ENCODE peak calls at places on chromosomes 13 and 19, in five cellular contexts. One of them, this sample, is unnamed.

GRCh38 chr19:30911491-30911890 is 437.7 kb downstream of the TSHZ3 start:
- DNase-seq in WTC11: no peak
- DNase-seq in GM12865: no peak
- DNase-seq in stimulated activated CD4-positive, alpha-beta T cell treated with anti-CD3 and anti-CD28 coated beads, Interleukin-1b, Interleukin-23, amount 100 ng/mL, for 24 hours: no peak
- DNase-seq in posterior cingulate gyrus: no peak
- DNase-seq in this sample: no peak

GRCh38 chr13:18212873-18213272 is 968.8 kb downstream of the TUBA3C start:
- DNase-seq in GM12865: no peak
- DNase-seq in stimulated activated CD4-positive, alpha-beta T cell treated with anti-CD3 and anti-CD28 coated beads, Interleukin-1b, Interleukin-23, amount 100 ng/mL, for 24 hours: peak
- DNase-seq in posterior cingulate gyrus: no peak
- DNase-seq in WTC11: no peak
- DNase-seq in this sample: no peak

GRCh38 chr13:52112606-52113005 is 16.3 kb downstream of the NEK5 start:
- DNase-seq in GM12865: no peak
- DNase-seq in WTC11: no peak
- DNase-seq in stimulated activated CD4-positive, alpha-beta T cell treated with anti-CD3 and anti-CD28 coated beads, Interleukin-1b, Interleukin-23, amount 100 ng/mL, for 24 hours: no peak
- DNase-seq in posterior cingulate gyrus: no peak
- DNase-seq in this sample: no peak

GRCh38 chr19:46886546-46887239 is 25.9 kb downstream of the ARHGAP35 start:
- DNase-seq in stimulated activated CD4-positive, alpha-beta T cell treated with anti-CD3 and anti-CD28 coated beads, Interleukin-1b, Interleukin-23, amount 100 ng/mL, for 24 hours: no peak
- DNase-seq in GM12865: peak
- DNase-seq in WTC11: no peak
- DNase-seq in posterior cingulate gyrus: no peak
- DNase-seq in this sample: no peak

GRCh38 chr19:4575978-4576933 is 16.8 kb upstream of the SEMA6B start:
- DNase-seq in stimulated activated CD4-positive, alpha-beta T cell treated with anti-CD3 and anti-CD28 coated beads, Interleukin-1b, Interleukin-23, amount 100 ng/mL, for 24 hours: peak
- DNase-seq in posterior cingulate gyrus: peak
- DNase-seq in WTC11: peak
- DNase-seq in GM12865: peak
- DNase-seq in this sample: peak

GRCh38 chr19:5955638-5955935 is 22.4 kb downstream of the RANBP3 start:
- DNase-seq in WTC11: no peak
- DNase-seq in posterior cingulate gyrus: no peak
- DNase-seq in GM12865: no peak
- DNase-seq in stimulated activated CD4-positive, alpha-beta T cell treated with anti-CD3 and anti-CD28 coated beads, Interleukin-1b, Interleukin-23, amount 100 ng/mL, for 24 hours: no peak
- DNase-seq in this sample: peak

GRCh38 chr13:84418041-84418440 is 535.8 kb upstream of the SLITRK1 start:
- DNase-seq in GM12865: no peak
- DNase-seq in WTC11: no peak
- DNase-seq in posterior cingulate gyrus: no peak
- DNase-seq in stimulated activated CD4-positive, alpha-beta T cell treated with anti-CD3 and anti-CD28 coated beads, Interleukin-1b, Interleukin-23, amount 100 ng/mL, for 24 hours: no peak
- DNase-seq in this sample: no peak

GRCh38 chr19:6654347-6655310 is 15.3 kb downstream of the TNFSF14 start:
- DNase-seq in GM12865: peak
- DNase-seq in posterior cingulate gyrus: no peak
- DNase-seq in stimulated activated CD4-positive, alpha-beta T cell treated with anti-CD3 and anti-CD28 coated beads, Interleukin-1b, Interleukin-23, amount 100 ng/mL, for 24 hours: no peak
- DNase-seq in WTC11: no peak
- DNase-seq in this sample: no peak

GRCh38 chr19:3409346-3410064 is 43.1 kb downstream of the NFIC start:
- DNase-seq in posterior cingulate gyrus: no peak
- DNase-seq in GM12865: no peak
- DNase-seq in WTC11: no peak
- DNase-seq in stimulated activated CD4-positive, alpha-beta T cell treated with anti-CD3 and anti-CD28 coated beads, Interleukin-1b, Interleukin-23, amount 100 ng/mL, for 24 hours: no peak
- DNase-seq in this sample: no peak

GRCh38 chr13:113110852-113111315 is 5.3 kb downstream of the F7 start:
- DNase-seq in GM12865: no peak
- DNase-seq in stimulated activated CD4-positive, alpha-beta T cell treated with anti-CD3 and anti-CD28 coated beads, Interleukin-1b, Interleukin-23, amount 100 ng/mL, for 24 hours: no peak
- DNase-seq in posterior cingulate gyrus: no peak
- DNase-seq in WTC11: peak
- DNase-seq in this sample: no peak

GRCh38 chr19:16325161-16325527 is 518 bp downstream of the KLF2 start:
- DNase-seq in stimulated activated CD4-positive, alpha-beta T cell treated with anti-CD3 and anti-CD28 coated beads, Interleukin-1b, Interleukin-23, amount 100 ng/mL, for 24 hours: no peak
- DNase-seq in GM12865: peak
- DNase-seq in WTC11: peak
- DNase-seq in posterior cingulate gyrus: no peak
- DNase-seq in this sample: peak

GRCh38 chr13:96091164-96091931 is 1.4 kb downstream of the HS6ST3 start:
- DNase-seq in posterior cingulate gyrus: peak
- DNase-seq in WTC11: peak
- DNase-seq in stimulated activated CD4-positive, alpha-beta T cell treated with anti-CD3 and anti-CD28 coated beads, Interleukin-1b, Interleukin-23, amount 100 ng/mL, for 24 hours: no peak
- DNase-seq in GM12865: peak
- DNase-seq in this sample: peak

GRCh38 chr19:12794196-12794921 is 3.1 kb downstream of the JUNB start:
- DNase-seq in posterior cingulate gyrus: no peak
- DNase-seq in WTC11: no peak
- DNase-seq in stimulated activated CD4-positive, alpha-beta T cell treated with anti-CD3 and anti-CD28 coated beads, Interleukin-1b, Interleukin-23, amount 100 ng/mL, for 24 hours: no peak
- DNase-seq in GM12865: no peak
- DNase-seq in this sample: peak

GRCh38 chr13:47417485-47417884 is 520.6 kb upstream of the HTR2A start:
- DNase-seq in posterior cingulate gyrus: no peak
- DNase-seq in stimulated activated CD4-positive, alpha-beta T cell treated with anti-CD3 and anti-CD28 coated beads, Interleukin-1b, Interleukin-23, amount 100 ng/mL, for 24 hours: no peak
- DNase-seq in WTC11: no peak
- DNase-seq in GM12865: no peak
- DNase-seq in this sample: no peak

GRCh38 chr19:51689751-51690358 is 3.3 kb upstream of the SPACA6 start:
- DNase-seq in GM12865: no peak
- DNase-seq in WTC11: peak
- DNase-seq in stimulated activated CD4-positive, alpha-beta T cell treated with anti-CD3 and anti-CD28 coated beads, Interleukin-1b, Interleukin-23, amount 100 ng/mL, for 24 hours: no peak
- DNase-seq in posterior cingulate gyrus: peak
- DNase-seq in this sample: peak

GRCh38 chr13:29454931-29455481 is 140.5 kb downstream of the SLC7A1 start:
- DNase-seq in stimulated activated CD4-positive, alpha-beta T cell treated with anti-CD3 and anti-CD28 coated beads, Interleukin-1b, Interleukin-23, amount 100 ng/mL, for 24 hours: no peak
- DNase-seq in GM12865: peak
- DNase-seq in posterior cingulate gyrus: no peak
- DNase-seq in WTC11: peak
- DNase-seq in this sample: no peak

GRCh38 chr19:35895911-35896642 is 4.3 kb downstream of the NFKBID start:
- DNase-seq in WTC11: no peak
- DNase-seq in GM12865: no peak
- DNase-seq in posterior cingulate gyrus: no peak
- DNase-seq in stimulated activated CD4-positive, alpha-beta T cell treated with anti-CD3 and anti-CD28 coated beads, Interleukin-1b, Interleukin-23, amount 100 ng/mL, for 24 hours: no peak
- DNase-seq in this sample: no peak

GRCh38 chr13:33217256-33217655 is 68.3 kb downstream of the STARD13 start:
- DNase-seq in GM12865: no peak
- DNase-seq in stimulated activated CD4-positive, alpha-beta T cell treated with anti-CD3 and anti-CD28 coated beads, Interleukin-1b, Interleukin-23, amount 100 ng/mL, for 24 hours: no peak
- DNase-seq in WTC11: no peak
- DNase-seq in posterior cingulate gyrus: no peak
- DNase-seq in this sample: no peak

GRCh38 chr19:43470288-43470687 is 4.9 kb upstream of the LYPD3 start:
- DNase-seq in posterior cingulate gyrus: no peak
- DNase-seq in GM12865: no peak
- DNase-seq in stimulated activated CD4-positive, alpha-beta T cell treated with anti-CD3 and anti-CD28 coated beads, Interleukin-1b, Interleukin-23, amount 100 ng/mL, for 24 hours: no peak
- DNase-seq in WTC11: no peak
- DNase-seq in this sample: peak

GRCh38 chr19:30174357-30174645 is 197.9 kb upstream of the ZNF536 start:
- DNase-seq in GM12865: no peak
- DNase-seq in stimulated activated CD4-positive, alpha-beta T cell treated with anti-CD3 and anti-CD28 coated beads, Interleukin-1b, Interleukin-23, amount 100 ng/mL, for 24 hours: no peak
- DNase-seq in posterior cingulate gyrus: no peak
- DNase-seq in WTC11: no peak
- DNase-seq in this sample: no peak

GRCh38 chr13:74273591-74273990 is 139.4 kb upstream of the KLF12 start:
- DNase-seq in WTC11: no peak
- DNase-seq in posterior cingulate gyrus: no peak
- DNase-seq in GM12865: no peak
- DNase-seq in stimulated activated CD4-positive, alpha-beta T cell treated with anti-CD3 and anti-CD28 coated beads, Interleukin-1b, Interleukin-23, amount 100 ng/mL, for 24 hours: no peak
- DNase-seq in this sample: no peak

GRCh38 chr19:35266149-35266903 is 2.4 kb upstream of the USF2 start:
- DNase-seq in GM12865: no peak
- DNase-seq in posterior cingulate gyrus: no peak
- DNase-seq in stimulated activated CD4-positive, alpha-beta T cell treated with anti-CD3 and anti-CD28 coated beads, Interleukin-1b, Interleukin-23, amount 100 ng/mL, for 24 hours: no peak
- DNase-seq in WTC11: no peak
- DNase-seq in this sample: no peak

GRCh38 chr13:51523082-51523518 is 61.2 kb upstream of the WDFY2 start:
- DNase-seq in stimulated activated CD4-positive, alpha-beta T cell treated with anti-CD3 and anti-CD28 coated beads, Interleukin-1b, Interleukin-23, amount 100 ng/mL, for 24 hours: no peak
- DNase-seq in WTC11: no peak
- DNase-seq in posterior cingulate gyrus: no peak
- DNase-seq in GM12865: no peak
- DNase-seq in this sample: peak

GRCh38 chr13:50460366-50460765 is 383.1 kb downstream of the DLEU7 start:
- DNase-seq in posterior cingulate gyrus: no peak
- DNase-seq in WTC11: no peak
- DNase-seq in stimulated activated CD4-positive, alpha-beta T cell treated with anti-CD3 and anti-CD28 coated beads, Interleukin-1b, Interleukin-23, amount 100 ng/mL, for 24 hours: no peak
- DNase-seq in GM12865: no peak
- DNase-seq in this sample: no peak

GRCh38 chr19:14519860-14520407 is 1.7 kb upstream of the DNAJB1 start:
- DNase-seq in posterior cingulate gyrus: no peak
- DNase-seq in GM12865: no peak
- DNase-seq in stimulated activated CD4-positive, alpha-beta T cell treated with anti-CD3 and anti-CD28 coated beads, Interleukin-1b, Interleukin-23, amount 100 ng/mL, for 24 hours: no peak
- DNase-seq in WTC11: no peak
- DNase-seq in this sample: peak

GRCh38 chr19:16001481-16002312 is 52.9 kb downstream of the OR10H4 start:
- DNase-seq in GM12865: peak
- DNase-seq in WTC11: no peak
- DNase-seq in stimulated activated CD4-positive, alpha-beta T cell treated with anti-CD3 and anti-CD28 coated beads, Interleukin-1b, Interleukin-23, amount 100 ng/mL, for 24 hours: no peak
- DNase-seq in posterior cingulate gyrus: no peak
- DNase-seq in this sample: peak

GRCh38 chr13:99501135-99501951 is at the start of gene TM9SF2:
- DNase-seq in stimulated activated CD4-positive, alpha-beta T cell treated with anti-CD3 and anti-CD28 coated beads, Interleukin-1b, Interleukin-23, amount 100 ng/mL, for 24 hours: peak
- DNase-seq in GM12865: peak
- DNase-seq in WTC11: peak
- DNase-seq in posterior cingulate gyrus: peak
- DNase-seq in this sample: peak

GRCh38 chr13:43263047-43263446 is 239.7 kb downstream of the DNAJC15 start:
- DNase-seq in GM12865: no peak
- DNase-seq in WTC11: no peak
- DNase-seq in stimulated activated CD4-positive, alpha-beta T cell treated with anti-CD3 and anti-CD28 coated beads, Interleukin-1b, Interleukin-23, amount 100 ng/mL, for 24 hours: no peak
- DNase-seq in posterior cingulate gyrus: no peak
- DNase-seq in this sample: no peak

GRCh38 chr19:43148233-43148632 is 38.1 kb downstream of the PSG5 start:
- DNase-seq in WTC11: no peak
- DNase-seq in posterior cingulate gyrus: no peak
- DNase-seq in GM12865: no peak
- DNase-seq in stimulated activated CD4-positive, alpha-beta T cell treated with anti-CD3 and anti-CD28 coated beads, Interleukin-1b, Interleukin-23, amount 100 ng/mL, for 24 hours: no peak
- DNase-seq in this sample: peak

GRCh38 chr13:113951246-113951999 is 22.5 kb downstream of the C13orf46 start:
- DNase-seq in posterior cingulate gyrus: peak
- DNase-seq in stimulated activated CD4-positive, alpha-beta T cell treated with anti-CD3 and anti-CD28 coated beads, Interleukin-1b, Interleukin-23, amount 100 ng/mL, for 24 hours: no peak
- DNase-seq in WTC11: peak
- DNase-seq in GM12865: peak
- DNase-seq in this sample: peak

GRCh38 chr19:18762125-18763023 is 28.7 kb downstream of the COMP start:
- DNase-seq in posterior cingulate gyrus: no peak
- DNase-seq in WTC11: peak
- DNase-seq in GM12865: no peak
- DNase-seq in stimulated activated CD4-positive, alpha-beta T cell treated with anti-CD3 and anti-CD28 coated beads, Interleukin-1b, Interleukin-23, amount 100 ng/mL, for 24 hours: no peak
- DNase-seq in this sample: peak

GRCh38 chr13:31477961-31478360 is 261.4 kb upstream of the RXFP2 start:
- DNase-seq in stimulated activated CD4-positive, alpha-beta T cell treated with anti-CD3 and anti-CD28 coated beads, Interleukin-1b, Interleukin-23, amount 100 ng/mL, for 24 hours: no peak
- DNase-seq in WTC11: no peak
- DNase-seq in posterior cingulate gyrus: no peak
- DNase-seq in GM12865: no peak
- DNase-seq in this sample: no peak

GRCh38 chr13:43916828-43917227 is 37.1 kb downstream of the LACC1 start:
- DNase-seq in GM12865: no peak
- DNase-seq in stimulated activated CD4-positive, alpha-beta T cell treated with anti-CD3 and anti-CD28 coated beads, Interleukin-1b, Interleukin-23, amount 100 ng/mL, for 24 hours: no peak
- DNase-seq in WTC11: no peak
- DNase-seq in posterior cingulate gyrus: no peak
- DNase-seq in this sample: peak

GRCh38 chr13:113929628-113930615 is 44.0 kb downstream of the C13orf46 start:
- DNase-seq in stimulated activated CD4-positive, alpha-beta T cell treated with anti-CD3 and anti-CD28 coated beads, Interleukin-1b, Interleukin-23, amount 100 ng/mL, for 24 hours: no peak
- DNase-seq in WTC11: peak
- DNase-seq in GM12865: no peak
- DNase-seq in posterior cingulate gyrus: no peak
- DNase-seq in this sample: no peak

This sample was measured in astrocyte of the hippocampus.